ENCODE peak calls at places on chromosome 7, in ten cellular contexts. F is colonic mucosa; W is heart right ventricle; K is CD8-positive, alpha-beta memory T cell; M is transverse colon; V is HCT116; O is fibroblast of lung; Q is hepatocyte; B is left ventricle myocardium inferior; U is HAP-1. T is an unnamed sample. For H3K4me1 and H3K36me3, the result is how much of the 10 kb centered on the place peaks cover.

GRCh38 chr7:44978511-44979366 is at the start of gene MYO1G:
- DNase-seq in F (peak), O (no peak), K (peak), V (no peak), W (peak), B (peak), Q (no peak), M (peak), U (no peak), T (peak)

GRCh38 chr7:3259711-3260424 is 41.2 kb upstream of the SDK1 start:
- DNase-seq in F (no peak), O (peak), B (no peak), Q (peak), M (no peak), V (no peak), K (no peak), U (no peak), W (no peak), T (no peak)

GRCh38 chr7:12444785-12445184 is 41.1 kb upstream of the VWDE start:
- DNase-seq in O (no peak), M (no peak), K (no peak), V (no peak), F (no peak), B (no peak), U (no peak), Q (no peak), W (no peak), T (no peak)

GRCh38 chr7:131107343-131108211 is 220.1 kb upstream of the MKLN1 start:
- DNase-seq in V (peak), K (peak), Q (peak), O (peak), F (peak), U (peak), W (peak), M (peak), B (peak), T (peak)

GRCh38 chr7:74203157-74203556 is 6.6 kb upstream of the LAT2 start:
- DNase-seq in M (peak), Q (peak), O (peak), U (peak), V (no peak), W (no peak), F (peak), B (no peak), K (no peak), T (peak)

GRCh38 chr7:142445019-142445686 is 187.3 kb upstream of the PRSS58 start:
- DNase-seq in M (no peak), W (no peak), K (no peak), F (no peak), V (peak), Q (no peak), B (no peak), O (no peak), U (no peak), T (no peak)

GRCh38 chr7:21261627-21262564 is 166.0 kb upstream of the SP4 start:
- DNase-seq in Q (peak), U (peak), K (peak), W (no peak), M (peak), F (peak), B (no peak), O (peak), V (peak), T (no peak)

GRCh38 chr7:4751398-4751947 is 23.9 kb upstream of the AP5Z1 start:
- DNase-seq in F (no peak), Q (no peak), B (no peak), O (no peak), V (no peak), W (no peak), U (no peak), M (no peak), K (no peak), T (no peak)

GRCh38 chr7:101940830-101941229 is 123.4 kb downstream of the CUX1 start:
- DNase-seq in U (no peak), O (no peak), W (peak), M (peak), B (no peak), Q (peak), K (no peak), V (no peak), F (peak), T (peak)

GRCh38 chr7:360454-361100 is 70.6 kb downstream of the FOXL3 start:
- DNase-seq in F (no peak), B (peak), W (peak), Q (no peak), V (no peak), U (no peak), M (no peak), O (no peak), K (no peak), T (peak)

GRCh38 chr7:36207451-36208291 is 54.6 kb downstream of the EEPD1 start:
- DNase-seq in K (peak), B (peak), M (peak), F (no peak), W (peak), O (peak), Q (peak), U (no peak), V (no peak), T (no peak)

GRCh38 chr7:128874140-128875031 is 11.7 kb downstream of the ATP6V1F start:
- DNase-seq in V (no peak), U (no peak), W (no peak), B (peak), F (peak), O (no peak), M (peak), Q (peak), K (no peak), T (no peak)
- H3K4me3 ChIP-seq in V (no peak), U (no peak), W (no peak), B (no peak), F (peak), O (no peak), M (peak), Q (no peak), K (no peak), T (no peak)

DNA sequence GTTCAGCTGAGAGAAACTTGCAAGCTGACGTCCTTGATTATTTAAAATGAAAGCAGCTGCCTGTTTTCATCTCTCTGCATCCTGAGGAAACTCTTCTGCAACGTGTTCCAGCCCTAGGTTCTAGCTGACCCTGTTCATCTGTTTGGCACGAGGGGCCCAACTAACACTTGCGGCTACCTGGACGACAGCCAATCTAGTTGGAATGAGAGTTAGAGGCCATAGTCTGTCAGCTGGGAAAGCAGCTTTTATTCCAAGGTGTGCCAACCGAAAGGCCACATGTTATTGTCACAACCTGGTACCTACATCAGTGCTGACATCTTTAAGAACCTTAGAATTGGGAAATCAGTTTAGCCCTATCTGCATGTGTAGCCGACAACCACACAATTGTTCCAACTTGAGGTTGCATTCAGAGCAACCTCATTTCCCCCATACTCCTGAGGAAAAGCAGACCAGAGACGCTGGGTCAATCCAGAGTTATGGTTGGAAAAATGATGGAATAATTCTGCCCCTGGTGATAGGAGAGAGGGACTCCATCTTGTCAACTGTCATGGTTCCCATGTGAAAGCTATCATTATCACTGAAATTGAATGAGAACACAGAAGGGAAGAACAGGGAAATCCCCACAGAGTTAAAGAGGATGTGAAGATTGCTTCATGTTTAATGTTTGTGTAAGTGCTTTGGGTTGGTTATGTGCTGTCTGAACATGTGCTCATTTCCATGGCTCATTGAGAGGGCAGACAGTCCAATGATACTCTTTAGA is 121.6 kb downstream of the EGFR start:
- DNase-seq in U (no peak), V (no peak), M (no peak), W (no peak), K (no peak), Q (peak), O (peak), F (no peak), B (peak), T (no peak)
- H3K4me1 ChIP-seq in U (under half), V (under half), M (under half), W (under half), K (under half), Q (under half), O (under half), F (under half), B (under half), T (under half)

DNA sequence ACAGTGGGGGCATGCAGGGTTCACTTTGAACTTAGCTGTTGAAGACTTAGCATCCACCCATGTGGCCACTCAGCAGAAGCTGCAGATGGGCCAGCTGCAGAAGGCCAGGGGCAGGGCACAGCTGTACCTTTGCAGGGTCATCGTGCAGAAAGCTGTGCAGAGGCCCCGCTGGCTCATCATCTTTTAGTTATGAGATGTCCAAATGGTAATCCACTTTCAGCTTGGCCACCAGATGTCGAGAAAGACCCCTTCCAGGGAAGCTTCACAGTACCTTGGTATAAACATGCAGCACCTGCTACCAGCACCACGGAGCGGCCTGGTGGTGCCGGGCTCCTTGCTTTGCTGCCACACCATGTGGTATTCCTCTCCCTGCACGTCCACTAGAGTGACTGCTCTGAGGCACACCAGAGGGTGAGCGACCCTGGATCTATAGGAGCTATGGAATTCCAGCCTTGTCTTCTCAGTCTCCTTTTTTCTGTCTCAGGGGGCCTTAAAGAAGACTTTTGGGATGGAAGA is 74.2 kb upstream of the LAMB4 start:
- DNase-seq in M (no peak), V (no peak), F (no peak), O (no peak), B (no peak), U (no peak), Q (no peak), W (no peak), K (no peak), T (no peak)
- H3K36me3 ChIP-seq in M (under half), V (under half), F (under half), O (under half), B (under half), U (under half), Q (under half), W (under half), K (under half), T (under half)

DNA sequence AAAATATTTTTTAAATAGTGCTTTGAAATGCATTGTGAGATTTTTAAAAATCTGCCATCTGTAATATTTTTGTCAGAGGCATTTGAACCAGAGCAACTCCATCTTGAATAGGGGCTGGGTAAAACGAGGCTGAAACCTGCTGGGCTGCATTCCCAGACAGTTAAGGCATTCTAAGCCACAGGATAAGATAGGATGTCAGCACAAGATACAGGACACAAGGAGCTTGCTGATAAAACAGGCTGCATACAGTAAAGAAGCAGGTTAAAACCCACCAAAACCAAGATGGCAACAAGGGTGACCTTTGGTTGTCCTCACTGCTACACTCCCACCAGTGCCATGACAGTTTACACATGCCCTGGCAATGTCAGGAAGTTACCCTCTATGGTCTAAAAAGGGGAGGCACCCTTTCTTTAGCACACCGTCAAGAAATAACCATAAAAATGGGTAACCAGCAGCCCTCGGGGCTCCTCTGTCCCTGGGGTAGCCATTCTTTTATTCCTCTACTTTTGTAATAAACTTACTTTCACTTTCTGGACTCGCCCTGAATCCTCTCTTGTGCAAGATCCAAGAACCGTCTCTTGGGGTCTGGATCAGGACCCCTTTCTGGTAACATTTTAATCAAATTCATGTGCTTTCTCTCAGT is 273.7 kb downstream of the SEMA3D start:
- DNase-seq in K (no peak), W (no peak), F (no peak), V (no peak), Q (no peak), M (no peak), O (peak), U (peak), B (no peak), T (no peak)
- H3K4me3 ChIP-seq in K (no peak), W (no peak), F (no peak), V (no peak), Q (no peak), M (no peak), O (no peak), U (no peak), B (no peak), T (no peak)

DNA sequence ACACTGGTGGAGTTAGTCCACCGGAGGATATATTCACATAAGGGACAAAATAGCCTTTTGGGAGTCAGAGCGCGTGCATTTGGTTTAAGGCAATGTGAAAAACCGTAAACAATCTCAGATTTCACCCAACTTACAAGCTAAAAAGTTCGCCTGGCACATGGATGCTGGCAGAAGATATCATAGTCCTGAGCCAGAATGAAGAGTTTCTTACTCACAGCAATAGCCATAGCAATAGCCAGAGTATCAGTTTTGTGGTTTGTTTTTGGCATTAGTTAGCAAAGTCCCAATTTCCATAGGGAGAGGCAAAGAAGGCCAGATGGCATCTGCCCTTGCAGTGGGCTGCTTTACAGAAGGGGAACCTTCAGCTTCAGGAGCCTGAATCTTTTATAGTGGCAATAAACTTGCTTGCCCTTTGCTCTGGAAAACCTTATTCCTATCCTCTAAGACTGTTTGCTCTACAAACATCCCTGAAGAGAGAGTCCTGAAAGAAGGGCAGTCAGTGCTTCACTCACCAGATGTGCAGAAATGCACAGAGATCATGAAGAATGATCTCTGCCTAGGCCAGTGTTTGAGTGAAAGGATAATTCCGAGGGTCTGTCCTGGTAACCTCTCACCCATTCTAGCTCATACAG is 28.7 kb upstream of the RSBN1L start:
- DNase-seq in M (peak), Q (no peak), K (no peak), W (no peak), O (peak), V (no peak), U (no peak), B (no peak), F (peak), T (no peak)
- H3K4me1 ChIP-seq in M (under half), Q (under half), K (under half), W (under half), O (under half), V (under half), U (under half), B (under half), F (under half), T (under half)